ENCODE peak calls at places on chromosome 16, in nine cellular contexts. One of them, this sample, is unnamed. For H3K9me3, the result is how much of the 10 kb centered on the place peaks cover.

GRCh38 chr16:495127-495748 is 32.3 kb upstream of the CAPN15 start:
- DNase-seq in SK-N-SH: peak
- DNase-seq in astrocyte: no peak
- DNase-seq in lung: no peak
- DNase-seq in gastrocnemius medialis: no peak
- DNase-seq in H9: peak
- DNase-seq in A549: peak
- DNase-seq in fibroblast of lung: peak
- DNase-seq in RWPE2: no peak
- DNase-seq in this sample: peak

GRCh38 chr16:88754912-88755744 is 29.9 kb downstream of the PIEZO1 start:
- DNase-seq in SK-N-SH: peak
- DNase-seq in astrocyte: peak
- DNase-seq in lung: no peak
- DNase-seq in gastrocnemius medialis: no peak
- DNase-seq in H9: peak
- DNase-seq in A549: no peak
- DNase-seq in fibroblast of lung: peak
- DNase-seq in RWPE2: no peak
- DNase-seq in this sample: peak

GRCh38 chr16:75379911-75380847 is 53.1 kb downstream of the CFDP1 start:
- DNase-seq in SK-N-SH: no peak
- DNase-seq in astrocyte: no peak
- DNase-seq in lung: peak
- DNase-seq in gastrocnemius medialis: no peak
- DNase-seq in H9: no peak
- DNase-seq in A549: no peak
- DNase-seq in fibroblast of lung: no peak
- DNase-seq in RWPE2: no peak
- DNase-seq in this sample: no peak

GRCh38 chr16:62965831-62966230 is 929.6 kb upstream of the CDH8 start:
- DNase-seq in SK-N-SH: no peak
- DNase-seq in astrocyte: no peak
- DNase-seq in lung: no peak
- DNase-seq in gastrocnemius medialis: no peak
- DNase-seq in H9: no peak
- DNase-seq in A549: no peak
- DNase-seq in fibroblast of lung: no peak
- DNase-seq in RWPE2: no peak
- DNase-seq in this sample: no peak

GRCh38 chr16:745739-746138 is 4.9 kb upstream of the CIAO3 start:
- DNase-seq in SK-N-SH: peak
- DNase-seq in astrocyte: no peak
- DNase-seq in lung: peak
- DNase-seq in gastrocnemius medialis: no peak
- DNase-seq in H9: peak
- DNase-seq in A549: peak
- DNase-seq in fibroblast of lung: no peak
- DNase-seq in RWPE2: no peak
- DNase-seq in this sample: peak

GRCh38 chr16:68116256-68116853 is 31.2 kb downstream of the NFATC3 start:
- DNase-seq in SK-N-SH: no peak
- DNase-seq in astrocyte: peak
- DNase-seq in lung: no peak
- DNase-seq in gastrocnemius medialis: no peak
- DNase-seq in H9: no peak
- DNase-seq in A549: peak
- DNase-seq in fibroblast of lung: peak
- DNase-seq in RWPE2: no peak
- DNase-seq in this sample: peak

GRCh38 chr16:67339453-67339852 is 12.8 kb downstream of the LRRC36 start:
- DNase-seq in SK-N-SH: no peak
- DNase-seq in astrocyte: peak
- DNase-seq in lung: no peak
- DNase-seq in gastrocnemius medialis: no peak
- DNase-seq in H9: no peak
- DNase-seq in A549: no peak
- DNase-seq in fibroblast of lung: peak
- DNase-seq in RWPE2: no peak
- DNase-seq in this sample: no peak

GRCh38 chr16:57951204-57951960 is 19.5 kb downstream of the CNGB1 start:
- DNase-seq in SK-N-SH: no peak
- DNase-seq in astrocyte: no peak
- DNase-seq in lung: no peak
- DNase-seq in gastrocnemius medialis: no peak
- DNase-seq in H9: no peak
- DNase-seq in A549: no peak
- DNase-seq in fibroblast of lung: no peak
- DNase-seq in RWPE2: no peak
- DNase-seq in this sample: no peak

GRCh38 chr16:50282955-50283631 is 16.7 kb downstream of the ADCY7 start:
- DNase-seq in SK-N-SH: no peak
- DNase-seq in astrocyte: no peak
- DNase-seq in lung: no peak
- DNase-seq in gastrocnemius medialis: no peak
- DNase-seq in H9: no peak
- DNase-seq in A549: no peak
- DNase-seq in fibroblast of lung: no peak
- DNase-seq in RWPE2: no peak
- DNase-seq in this sample: no peak

GRCh38 chr16:16116841-16117240 is 106.5 kb downstream of the ABCC6 start:
- DNase-seq in SK-N-SH: no peak
- DNase-seq in astrocyte: no peak
- DNase-seq in lung: no peak
- DNase-seq in gastrocnemius medialis: no peak
- DNase-seq in H9: no peak
- DNase-seq in A549: no peak
- DNase-seq in fibroblast of lung: no peak
- DNase-seq in RWPE2: no peak
- DNase-seq in this sample: no peak
- H3K9me3 ChIP-seq in SK-N-SH: under half
- H3K9me3 ChIP-seq in astrocyte: under half
- H3K9me3 ChIP-seq in lung: under half
- H3K9me3 ChIP-seq in gastrocnemius medialis: under half
- H3K9me3 ChIP-seq in H9: under half
- H3K9me3 ChIP-seq in A549: under half
- H3K9me3 ChIP-seq in fibroblast of lung: under half
- H3K9me3 ChIP-seq in RWPE2: under half
- H3K9me3 ChIP-seq in this sample: under half

DNA sequence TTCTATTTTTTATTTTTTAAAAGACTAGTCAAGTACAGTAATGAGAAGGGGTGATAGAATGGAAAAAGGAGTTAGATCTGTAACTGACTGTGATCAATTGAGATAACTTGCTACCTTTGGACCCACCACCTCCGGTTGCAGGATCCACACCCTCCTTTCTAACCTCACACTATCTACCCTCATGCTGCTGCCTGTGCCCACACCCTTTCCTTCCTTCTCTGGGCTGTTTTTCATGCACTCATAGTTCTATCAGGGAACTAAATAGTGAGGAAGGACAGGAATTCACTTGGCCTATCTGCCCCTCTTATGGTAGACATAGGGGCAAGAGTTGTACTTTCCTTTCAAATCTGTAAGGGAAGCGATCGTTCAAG is 172.3 kb downstream of the KATNIP start:
- DNase-seq in SK-N-SH: no peak
- DNase-seq in astrocyte: no peak
- DNase-seq in lung: no peak
- DNase-seq in gastrocnemius medialis: no peak
- DNase-seq in H9: no peak
- DNase-seq in A549: no peak
- DNase-seq in fibroblast of lung: no peak
- DNase-seq in RWPE2: no peak
- DNase-seq in this sample: no peak
- H3K27ac ChIP-seq in SK-N-SH: no peak
- H3K27ac ChIP-seq in astrocyte: no peak
- H3K27ac ChIP-seq in lung: no peak
- H3K27ac ChIP-seq in gastrocnemius medialis: no peak
- H3K27ac ChIP-seq in H9: no peak
- H3K27ac ChIP-seq in A549: no peak
- H3K27ac ChIP-seq in fibroblast of lung: peak
- H3K27ac ChIP-seq in RWPE2: no peak
- H3K27ac ChIP-seq in this sample: no peak

GRCh38 chr16:17566075-17566474 is 95.3 kb upstream of the XYLT1 start:
- DNase-seq in SK-N-SH: no peak
- DNase-seq in astrocyte: no peak
- DNase-seq in lung: no peak
- DNase-seq in gastrocnemius medialis: no peak
- DNase-seq in H9: no peak
- DNase-seq in A549: no peak
- DNase-seq in fibroblast of lung: no peak
- DNase-seq in RWPE2: no peak
- DNase-seq in this sample: no peak

GRCh38 chr16:17564856-17565255 is 94.1 kb upstream of the XYLT1 start:
- DNase-seq in SK-N-SH: no peak
- DNase-seq in astrocyte: no peak
- DNase-seq in lung: no peak
- DNase-seq in gastrocnemius medialis: no peak
- DNase-seq in H9: no peak
- DNase-seq in A549: no peak
- DNase-seq in fibroblast of lung: no peak
- DNase-seq in RWPE2: no peak
- DNase-seq in this sample: no peak

GRCh38 chr16:17566656-17567450 is 96.1 kb upstream of the XYLT1 start:
- DNase-seq in SK-N-SH: no peak
- DNase-seq in astrocyte: no peak
- DNase-seq in lung: no peak
- DNase-seq in gastrocnemius medialis: no peak
- DNase-seq in H9: no peak
- DNase-seq in A549: no peak
- DNase-seq in fibroblast of lung: no peak
- DNase-seq in RWPE2: no peak
- DNase-seq in this sample: no peak

GRCh38 chr16:17567455-17567854 is 96.7 kb upstream of the XYLT1 start:
- DNase-seq in SK-N-SH: no peak
- DNase-seq in astrocyte: no peak
- DNase-seq in lung: no peak
- DNase-seq in gastrocnemius medialis: no peak
- DNase-seq in H9: no peak
- DNase-seq in A549: no peak
- DNase-seq in fibroblast of lung: no peak
- DNase-seq in RWPE2: no peak
- DNase-seq in this sample: no peak

DNA sequence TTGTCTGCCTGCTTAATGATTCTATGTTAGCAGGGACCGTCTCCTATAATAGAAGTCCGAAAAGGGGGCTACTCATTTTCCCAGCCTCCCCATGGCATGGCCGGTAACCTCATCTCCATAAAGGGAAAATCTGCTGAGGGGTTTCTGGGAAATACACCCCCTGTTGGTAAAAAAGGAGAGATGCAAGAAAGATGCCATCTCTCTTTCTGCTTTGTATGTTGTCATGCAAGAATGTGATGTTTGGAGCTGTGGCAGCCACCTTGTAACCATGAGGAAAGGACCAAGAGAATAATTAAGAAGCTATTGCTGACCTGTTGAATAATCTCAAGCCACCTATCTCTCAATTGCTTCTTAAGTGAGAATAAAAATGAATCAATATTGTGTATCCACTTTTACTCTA is 94.8 kb upstream of the XYLT1 start:
- DNase-seq in SK-N-SH: no peak
- DNase-seq in astrocyte: no peak
- DNase-seq in lung: no peak
- DNase-seq in gastrocnemius medialis: no peak
- DNase-seq in H9: no peak
- DNase-seq in A549: no peak
- DNase-seq in fibroblast of lung: no peak
- DNase-seq in RWPE2: no peak
- DNase-seq in this sample: no peak
- TF ChIP-seq CTCF in SK-N-SH: peak
- TF ChIP-seq CTCF in astrocyte: no peak
- TF ChIP-seq CTCF in lung: no peak
- TF ChIP-seq CTCF in gastrocnemius medialis: no peak
- TF ChIP-seq CTCF in H9: peak
- TF ChIP-seq CTCF in A549: no peak
- TF ChIP-seq CTCF in fibroblast of lung: no peak
- TF ChIP-seq CTCF in RWPE2: no peak
- TF ChIP-seq CTCF in this sample: no peak

DNA sequence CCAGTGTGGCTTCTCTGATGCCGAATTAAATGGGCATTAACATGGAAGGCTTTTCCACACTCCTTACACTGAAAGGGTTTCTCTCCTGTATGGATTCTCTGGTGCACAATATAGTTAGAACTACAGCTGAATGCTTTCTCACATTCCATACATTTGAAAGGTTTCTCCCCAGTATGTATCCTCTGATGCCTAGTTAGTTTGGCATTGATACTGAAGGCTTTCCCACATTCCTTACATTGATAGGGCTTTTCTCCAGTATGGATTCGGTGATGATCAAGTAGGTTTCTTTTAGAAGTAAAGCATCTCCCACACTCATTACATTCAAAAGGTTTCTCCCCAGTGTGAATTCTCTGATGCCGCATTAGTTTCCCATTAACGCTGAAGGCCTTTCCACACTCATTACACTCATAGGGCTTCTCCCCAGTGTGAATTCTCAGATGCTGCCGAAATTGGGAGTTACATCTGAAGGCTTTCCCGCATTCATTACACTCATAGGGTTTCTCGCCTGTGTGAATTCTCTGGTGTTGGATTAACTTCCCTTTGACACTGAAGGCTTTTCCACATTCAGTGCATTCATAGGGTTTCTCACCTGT is 6.5 kb upstream of the TLE7 start:
- DNase-seq in SK-N-SH: no peak
- DNase-seq in astrocyte: no peak
- DNase-seq in lung: no peak
- DNase-seq in gastrocnemius medialis: no peak
- DNase-seq in H9: no peak
- DNase-seq in A549: no peak
- DNase-seq in fibroblast of lung: no peak
- DNase-seq in RWPE2: no peak
- DNase-seq in this sample: no peak
- H3K9me3 ChIP-seq in SK-N-SH: under half
- H3K9me3 ChIP-seq in astrocyte: half or more
- H3K9me3 ChIP-seq in lung: under half
- H3K9me3 ChIP-seq in gastrocnemius medialis: under half
- H3K9me3 ChIP-seq in H9: half or more
- H3K9me3 ChIP-seq in A549: half or more
- H3K9me3 ChIP-seq in fibroblast of lung: under half
- H3K9me3 ChIP-seq in RWPE2: under half
- H3K9me3 ChIP-seq in this sample: under half

DNA sequence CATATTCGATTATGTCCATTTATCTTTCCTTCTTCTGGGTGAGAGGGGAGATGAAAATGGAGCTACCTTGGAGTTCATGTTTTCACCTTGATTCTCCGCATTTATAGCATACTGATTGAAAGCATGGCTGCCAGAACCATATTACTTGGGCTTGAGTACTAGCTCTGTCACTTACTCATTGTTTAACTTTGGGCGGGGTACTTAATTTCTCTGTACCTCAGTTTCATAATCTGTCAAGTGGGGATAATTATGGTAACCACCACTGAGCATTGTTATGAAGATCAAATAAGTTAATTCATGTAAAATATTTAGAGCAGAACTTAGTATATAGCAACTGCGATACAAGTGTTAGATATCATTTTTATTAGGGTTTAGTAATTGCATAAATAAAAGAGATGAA is 65.2 kb downstream of the FTO start:
- DNase-seq in SK-N-SH: no peak
- DNase-seq in astrocyte: no peak
- DNase-seq in lung: no peak
- DNase-seq in gastrocnemius medialis: no peak
- DNase-seq in H9: no peak
- DNase-seq in A549: no peak
- DNase-seq in fibroblast of lung: no peak
- DNase-seq in RWPE2: no peak
- DNase-seq in this sample: no peak
- H3K27ac ChIP-seq in SK-N-SH: peak
- H3K27ac ChIP-seq in astrocyte: peak
- H3K27ac ChIP-seq in lung: no peak
- H3K27ac ChIP-seq in gastrocnemius medialis: no peak
- H3K27ac ChIP-seq in H9: no peak
- H3K27ac ChIP-seq in A549: peak
- H3K27ac ChIP-seq in fibroblast of lung: peak
- H3K27ac ChIP-seq in RWPE2: peak
- H3K27ac ChIP-seq in this sample: no peak